ENCODE peak calls at places on chromosomes 1 and 21, in six cellular contexts. S, O, A, N, M and W are unnamed samples.

GRCh38 chr1:242017580-242018233 is 18.8 kb upstream of the MAP1LC3C start:
- DNase-seq in S (peak; percentile 72), O (peak; percentile 66), A (peak; percentile 84), N (peak; percentile 78), M (peak; percentile 81), W (peak; percentile 76)

GRCh38 chr1:51636765-51637522 is 20.1 kb downstream of the OSBPL9 start:
- DNase-seq in S (peak; percentile 90), O (no peak), A (peak; percentile 89), N (no peak), M (no peak), W (no peak)

GRCh38 chr1:226491093-226491850 is 57.3 kb upstream of the STUM start:
- DNase-seq in S (no peak), O (no peak), A (no peak), N (no peak), M (no peak), W (no peak)

GRCh38 chr21:45525153-45525909 is 16.9 kb downstream of the SLC19A1 start:
- DNase-seq in S (no peak), O (no peak), A (no peak), N (no peak), M (no peak), W (no peak)

GRCh38 chr21:29436143-29436542 is 137.4 kb downstream of the BACH1 start:
- DNase-seq in S (no peak), O (no peak), A (no peak), N (peak; percentile 18), M (no peak), W (no peak)

GRCh38 chr21:36504067-36505058 is 24.4 kb upstream of the CLDN14 start:
- DNase-seq in S (peak; percentile 61), O (peak; percentile 55), A (peak; percentile 78), N (peak; percentile 65), M (peak; percentile 35), W (peak; percentile 78)

GRCh38 chr1:40078512-40079333 is 18.3 kb downstream of the PPT1 start:
- DNase-seq in S (peak; percentile 64), O (peak; percentile 69), A (peak; percentile 86), N (peak; percentile 88), M (peak; percentile 70), W (peak; percentile 52)

GRCh38 chr1:163528710-163529348 is 207.1 kb downstream of the NUF2 start:
- DNase-seq in S (peak; percentile 58), O (peak; percentile 13), A (peak; percentile 67), N (peak; percentile 52), M (peak; percentile 21), W (peak; percentile 59)

GRCh38 chr1:115240321-115240720 is 97.7 kb downstream of the NGF start:
- DNase-seq in S (peak; percentile 59), O (no peak), A (peak; percentile 27), N (no peak), M (no peak), W (no peak)

GRCh38 chr1:205597691-205598314 is 34.0 kb downstream of the ELK4 start:
- DNase-seq in S (no peak), O (no peak), A (no peak), N (no peak), M (no peak), W (no peak)

GRCh38 chr1:84724128-84724860 is 34.0 kb upstream of the SSX2IP start:
- DNase-seq in S (no peak), O (peak; percentile 54), A (no peak), N (peak; percentile 94), M (no peak), W (no peak)

GRCh38 chr21:16058896-16059295 is 329.1 kb downstream of the USP25 start:
- DNase-seq in S (peak; percentile 32), O (no peak), A (peak; percentile 8), N (no peak), M (no peak), W (no peak)

GRCh38 chr1:27560271-27561125 is 43.4 kb downstream of the AHDC1 start:
- DNase-seq in S (no peak), O (peak; percentile 41), A (no peak), N (no peak), M (peak; percentile 56), W (no peak)
- H3K4me1 ChIP-seq in S (peaks cover 37% of the 10 kb centered on the region), O (peaks cover 72% of the 10 kb centered on the region), A (peaks cover 44% of the 10 kb centered on the region), N (peaks cover 62% of the 10 kb centered on the region), M (peaks cover 70% of the 10 kb centered on the region), W (peaks cover 16% of the 10 kb centered on the region)

GRCh38 chr21:41677671-41678015 is 89.2 kb downstream of the RIPK4 start:
- DNase-seq in S (no peak), O (no peak), A (peak; percentile 77), N (no peak), M (no peak), W (no peak)
- TF ChIP-seq EZH2phosphoT487 in S (no peak), O (no peak), A (no peak), N (no peak), M (no peak), W (no peak)

DNA sequence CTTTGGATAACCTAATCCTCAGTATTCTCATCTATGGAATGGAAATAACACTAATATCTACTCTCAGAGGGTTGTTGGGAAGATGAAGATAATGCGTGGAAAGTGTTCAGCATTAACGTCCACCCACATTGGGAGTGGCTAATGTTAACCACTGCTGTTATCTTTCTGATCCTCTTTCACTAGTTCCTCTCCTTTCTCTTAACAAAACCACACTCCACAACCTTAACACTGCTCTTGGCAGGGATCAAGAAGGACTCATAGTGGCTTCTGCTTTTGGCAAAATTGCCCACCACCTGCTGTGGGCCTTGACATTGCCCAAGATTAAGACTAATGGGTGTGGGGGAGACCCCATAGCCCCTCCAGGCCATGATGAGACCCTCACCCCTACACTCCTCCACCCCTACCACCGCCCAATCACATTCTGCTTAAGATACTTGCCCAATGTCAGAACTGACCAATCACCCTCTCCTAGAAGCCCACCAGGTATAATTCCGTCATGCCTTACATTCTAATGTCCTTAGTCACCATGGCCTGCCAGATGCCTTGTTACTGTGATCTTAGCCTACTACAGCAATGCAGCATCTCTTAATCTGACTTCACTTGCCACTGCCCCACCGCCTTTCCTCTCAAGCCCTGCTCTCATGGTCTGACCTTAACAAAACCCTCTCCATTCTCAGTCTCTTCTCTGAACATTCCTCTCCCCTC is 27.2 kb downstream of the DHCR24 start:
- DNase-seq in S (no peak), O (no peak), A (peak; percentile 30), N (no peak), M (no peak), W (no peak)
- H3F3A ChIP-seq in S (peaks cover 15% of the 10 kb centered on the region), O (no peaks in the 10 kb centered on the region), A (no peaks in the 10 kb centered on the region), N (peaks cover 11% of the 10 kb centered on the region), M (peaks cover 9% of the 10 kb centered on the region), W (no peaks in the 10 kb centered on the region)

GRCh38 chr1:201015551-201016091 is 7.9 kb downstream of the KIF21B start:
- DNase-seq in S (no peak), O (no peak), A (no peak), N (no peak), M (peak; percentile 85), W (no peak)

GRCh38 chr1:201013991-201014815 is 9.3 kb downstream of the KIF21B start:
- DNase-seq in S (peak; percentile 38), O (peak; percentile 58), A (no peak), N (peak; percentile 91), M (no peak), W (no peak)

GRCh38 chr1:201013031-201013485 is 10.5 kb downstream of the KIF21B start:
- DNase-seq in S (no peak), O (no peak), A (peak; percentile 29), N (no peak), M (no peak), W (no peak)

GRCh38 chr1:201016211-201016651 is 7.3 kb downstream of the KIF21B start:
- DNase-seq in S (peak; percentile 51), O (no peak), A (peak; percentile 42), N (no peak), M (peak; percentile 78), W (no peak)

GRCh38 chr1:201014816-201015200 is 8.7 kb downstream of the KIF21B start:
- DNase-seq in S (peak; percentile 29), O (no peak), A (no peak), N (no peak), M (no peak), W (no peak)
- H3K4me1 ChIP-seq in S (no peaks in the 10 kb centered on the region), O (peaks cover 46% of the 10 kb centered on the region), A (peaks cover 10% of the 10 kb centered on the region), N (peaks cover 40% of the 10 kb centered on the region), M (peaks cover 46% of the 10 kb centered on the region), W (peaks cover 19% of the 10 kb centered on the region)

GRCh38 chr1:16043521-16043920 is at the start of gene CLCNKB:
- DNase-seq in S (no peak), O (no peak), A (no peak), N (no peak), M (no peak), W (no peak)
- TF ChIP-seq EZH2phosphoT487 in S (no peak), O (no peak), A (no peak), N (no peak), M (no peak), W (no peak)

DNA sequence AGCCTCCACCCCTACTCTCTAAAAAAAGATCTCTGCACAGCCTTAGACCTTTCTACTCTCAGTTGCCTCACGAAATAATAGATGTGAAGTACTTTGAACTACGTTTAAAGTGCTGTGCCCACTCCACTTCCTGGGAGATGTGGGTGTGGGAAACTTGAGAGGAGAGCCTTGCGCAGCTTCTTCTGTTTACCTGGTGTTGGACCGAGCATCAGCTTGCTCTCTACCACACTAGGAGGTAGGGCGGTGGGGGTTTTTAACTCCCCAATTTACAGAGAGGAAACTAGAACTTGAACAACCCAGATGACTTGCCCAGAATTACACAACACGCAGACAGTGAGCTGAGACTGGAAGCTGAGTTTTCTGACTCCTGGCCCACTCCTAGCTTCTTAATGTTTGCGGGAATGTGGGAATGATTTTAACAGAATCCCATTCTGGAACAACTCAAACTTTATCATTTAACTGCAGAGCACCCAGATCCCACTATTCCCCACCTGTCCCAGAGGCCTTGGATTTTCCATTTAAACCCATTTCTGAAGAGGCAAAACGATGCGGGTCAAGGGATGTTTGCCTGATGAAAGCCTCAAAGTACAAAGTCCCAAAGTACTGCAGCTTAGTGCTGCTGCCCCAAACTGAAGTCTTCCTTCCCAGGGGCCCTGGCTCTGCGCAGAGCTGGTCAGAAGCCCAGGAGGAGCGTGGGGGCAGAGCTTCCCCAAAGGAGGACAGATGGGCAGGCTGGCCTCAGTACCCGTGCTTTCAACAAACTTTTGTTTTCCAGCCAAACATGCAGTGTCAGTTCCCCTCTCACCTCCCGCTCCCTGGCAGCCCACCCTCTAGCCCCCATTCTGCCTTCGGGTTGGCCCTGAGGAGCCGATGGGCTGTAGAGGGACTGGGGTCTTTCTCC is 19.0 kb downstream of the BTG2 start:
- DNase-seq in S (peak; percentile 32), O (peak; percentile 50), A (no peak), N (no peak), M (no peak), W (peak; percentile 60)
- H3F3A ChIP-seq in S (no peaks in the 10 kb centered on the region), O (peaks cover 60% of the 10 kb centered on the region), A (no peaks in the 10 kb centered on the region), N (peaks cover 6% of the 10 kb centered on the region), M (no peaks in the 10 kb centered on the region), W (peaks cover 88% of the 10 kb centered on the region)

DNA sequence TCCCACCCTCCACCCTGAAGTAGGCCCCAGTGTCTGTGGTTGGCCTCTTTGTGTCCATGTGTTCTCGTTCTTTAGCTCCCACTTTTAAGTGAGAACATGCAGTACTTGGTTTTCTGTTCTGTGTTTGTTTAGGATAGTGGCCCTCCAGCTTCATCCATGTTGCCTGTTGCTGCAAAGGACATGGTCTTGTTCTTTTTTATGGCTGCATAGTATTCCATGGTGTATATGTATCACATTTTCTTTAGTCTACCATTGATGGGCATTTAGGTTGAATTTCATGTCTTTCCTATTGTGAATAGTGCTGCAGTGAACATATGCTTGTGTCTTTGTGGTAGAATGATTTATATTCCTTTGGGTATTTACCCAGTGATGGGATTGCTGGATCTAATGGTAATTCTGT is 6.1 kb downstream of the HIPK1 start:
- DNase-seq in S (no peak), O (no peak), A (no peak), N (no peak), M (no peak), W (no peak)
- H3K4me1 ChIP-seq in S (peaks cover 29% of the 10 kb centered on the region), O (peaks cover 28% of the 10 kb centered on the region), A (peaks cover 38% of the 10 kb centered on the region), N (peaks cover 24% of the 10 kb centered on the region), M (peaks cover 8% of the 10 kb centered on the region), W (peaks cover 26% of the 10 kb centered on the region)

GRCh38 chr1:80450711-80451110 is 1350.0 kb upstream of the ADGRL2 start:
- DNase-seq in S (no peak), O (no peak), A (peak; percentile 15), N (no peak), M (no peak), W (no peak)
- TF ChIP-seq EZH2phosphoT487 in S (no peak), O (no peak), A (no peak), N (no peak), M (no peak), W (no peak)